ENCODE peak calls at places on chromosome 11, in five cellular contexts. D is left ventricle myocardium inferior, B is psoas muscle, X is AG04450, O is astrocyte of the spinal cord. N is an unnamed sample.

GRCh38 chr11:71120346-71120963 is 131.9 kb downstream of the SHANK2 start:
- DNase-seq in B (no peak), X (no peak), D (no peak), O (no peak), N (no peak)

GRCh38 chr11:76455931-76456330 is 11.1 kb downstream of the EMSY start:
- DNase-seq in X (no peak), O (no peak), B (no peak), D (no peak), N (no peak)

GRCh38 chr11:36309779-36310178 is 13.7 kb downstream of the PRR5L start:
- DNase-seq in D (no peak), O (no peak), B (no peak), X (no peak), N (no peak)

GRCh38 chr11:93905384-93905783 is 55.0 kb upstream of the VSTM5 start:
- DNase-seq in B (no peak), X (peak), O (peak), D (no peak), N (peak)

GRCh38 chr11:126104420-126104819 is 41.8 kb upstream of the CDON start:
- DNase-seq in D (no peak), B (no peak), O (no peak), X (no peak), N (no peak)

GRCh38 chr11:117498791-117499190 is 171.1 kb downstream of the CEP164 start:
- DNase-seq in X (no peak), D (no peak), B (no peak), O (no peak), N (no peak)

GRCh38 chr11:128424271-128424709 is 163.1 kb downstream of the ETS1 start:
- DNase-seq in D (peak), O (peak), X (no peak), B (peak), N (peak)

GRCh38 chr11:91174734-91175133 is 951.9 kb upstream of the CHORDC1 start:
- DNase-seq in D (no peak), B (no peak), O (no peak), X (no peak), N (no peak)

GRCh38 chr11:19666951-19667350 is 45.7 kb upstream of the NAV2 start:
- DNase-seq in X (no peak), O (no peak), D (no peak), B (no peak), N (no peak)

GRCh38 chr11:120666121-120666639 is 154.6 kb downstream of the GRIK4 start:
- DNase-seq in X (no peak), D (no peak), O (no peak), B (no peak), N (no peak)

GRCh38 chr11:17512101-17512500 is 32.1 kb downstream of the USH1C start:
- DNase-seq in X (no peak), D (no peak), O (no peak), B (no peak), N (no peak)

GRCh38 chr11:105861225-105861624 is 160.8 kb downstream of the MSANTD4 start:
- DNase-seq in X (no peak), B (no peak), O (no peak), D (no peak), N (peak)

GRCh38 chr11:117214404-117215110 is 15.4 kb downstream of the TAGLN start:
- DNase-seq in X (no peak), B (no peak), O (no peak), D (no peak), N (no peak)

GRCh38 chr11:99682646-99683045 is 661.9 kb downstream of the CNTN5 start:
- DNase-seq in B (no peak), D (no peak), X (no peak), O (no peak), N (no peak)

GRCh38 chr11:99687320-99687719 is 666.6 kb downstream of the CNTN5 start:
- DNase-seq in O (no peak), D (no peak), B (no peak), X (no peak), N (peak)

GRCh38 chr11:99682171-99682570 is 661.4 kb downstream of the CNTN5 start:
- DNase-seq in X (no peak), O (no peak), D (no peak), B (no peak), N (no peak)

GRCh38 chr11:99686838-99687237 is 666.1 kb downstream of the CNTN5 start:
- DNase-seq in O (no peak), X (no peak), B (no peak), D (no peak), N (no peak)

DNA sequence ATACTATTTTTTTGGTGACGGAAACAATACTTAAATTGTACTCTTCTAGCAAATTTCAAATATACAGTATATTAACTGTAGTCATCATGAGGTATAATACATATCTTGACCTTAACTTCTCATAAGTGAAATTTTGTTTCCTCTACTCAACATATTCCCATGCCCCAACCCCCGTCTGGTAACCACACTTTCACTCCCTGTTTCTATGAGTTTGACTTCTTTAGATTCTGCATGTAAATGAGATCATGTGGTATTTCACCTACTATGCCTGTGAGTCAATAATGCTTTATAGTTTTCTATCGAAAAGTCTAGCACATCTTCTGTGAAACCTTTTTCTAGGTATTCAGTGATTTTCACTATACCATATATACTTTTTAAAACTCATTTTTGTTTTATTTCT is 663.2 kb downstream of the CNTN5 start:
- DNase-seq in O (no peak), B (no peak), D (no peak), X (no peak), N (no peak)
- H3K4me3 ChIP-seq in O (no peak), B (no peak), D (no peak), X (no peak), N (no peak)

GRCh38 chr11:64040684-64041267 is 5.0 kb downstream of the FLRT1 start:
- DNase-seq in D (no peak), O (no peak), X (no peak), B (no peak), N (no peak)
- TF ChIP-seq CTCF in D (peak), O (peak), X (peak), B (peak), N (peak)

GRCh38 chr11:12829536-12830314 is 155.5 kb downstream of the TEAD1 start:
- DNase-seq in B (no peak), X (no peak), O (no peak), D (no peak), N (no peak)

GRCh38 chr11:12827369-12827768 is 153.1 kb downstream of the TEAD1 start:
- DNase-seq in B (no peak), D (no peak), O (no peak), X (no peak), N (no peak)

GRCh38 chr11:12829131-12829530 is 154.9 kb downstream of the TEAD1 start:
- DNase-seq in B (no peak), D (no peak), O (no peak), X (no peak), N (no peak)

GRCh38 chr11:12826441-12826840 is 152.2 kb downstream of the TEAD1 start:
- DNase-seq in B (no peak), X (no peak), O (no peak), D (no peak), N (no peak)

GRCh38 chr11:12827929-12828812 is 153.9 kb downstream of the TEAD1 start:
- DNase-seq in O (peak), B (no peak), D (no peak), X (no peak), N (peak)
- H3K4me3 ChIP-seq in O (peak), B (peak), D (peak), X (peak), N (peak)

DNA sequence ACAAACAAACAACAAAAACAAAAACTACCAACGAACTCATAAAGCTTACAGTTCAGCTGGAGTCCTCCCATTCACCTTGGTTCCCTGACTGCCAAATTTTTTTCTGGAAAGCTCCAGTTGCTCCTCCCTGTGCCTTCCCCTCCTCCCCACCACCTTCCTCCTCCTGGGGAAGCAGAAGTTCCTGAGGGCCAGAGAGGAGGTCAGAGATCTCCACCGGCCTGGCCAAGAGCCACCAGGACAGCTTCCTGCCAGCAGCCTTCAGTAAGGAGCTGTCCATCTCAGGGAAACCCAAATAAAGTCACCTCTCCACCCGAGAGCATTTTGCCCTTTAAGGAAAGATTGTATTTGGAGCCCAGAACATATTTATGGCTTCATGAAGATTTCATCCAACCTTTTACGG is 20.0 kb downstream of the APLNR start:
- DNase-seq in O (no peak), D (peak), X (no peak), B (no peak), N (no peak)
- TF ChIP-seq CTCF in O (no peak), D (no peak), X (no peak), B (no peak), N (no peak)

GRCh38 chr11:70077411-70078094 is 564 bp upstream of the ANO1 start:
- DNase-seq in B (no peak), D (no peak), X (no peak), O (no peak), N (no peak)
- H3K4me3 ChIP-seq in B (peak), D (peak), X (peak), O (no peak), N (no peak)

DNA sequence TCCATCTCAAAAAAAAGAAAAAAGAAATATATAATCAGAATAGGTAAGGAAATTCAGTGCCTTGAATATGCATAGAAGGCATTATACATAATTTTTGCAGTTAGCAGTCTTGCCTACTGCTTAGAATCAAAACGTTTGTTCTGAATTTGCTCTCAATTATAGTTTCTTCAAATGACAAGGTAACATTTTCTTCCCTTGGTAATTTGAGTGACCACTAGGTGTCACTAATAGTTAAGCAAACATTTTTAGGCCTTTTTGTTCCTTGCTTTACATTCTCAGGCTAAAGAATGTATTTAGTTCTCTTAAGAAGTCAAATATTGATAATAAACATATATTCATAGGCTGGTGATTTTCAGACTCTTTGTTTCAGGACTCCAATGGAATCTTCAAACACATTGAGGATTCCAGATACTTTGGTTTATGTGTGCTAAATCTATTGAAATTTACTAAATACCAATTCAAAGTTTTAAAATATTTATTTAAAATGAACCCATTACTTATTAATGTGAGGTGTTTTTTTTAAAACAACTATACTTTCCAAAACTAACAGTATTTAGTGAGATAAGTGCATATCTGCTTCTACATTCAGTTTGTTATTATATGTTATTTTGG is 55.0 kb upstream of the DEPDC7 start:
- DNase-seq in B (no peak), X (peak), O (peak), D (no peak), N (peak)
- TF ChIP-seq CTCF in B (peak), X (peak), O (peak), D (peak), N (peak)

DNA sequence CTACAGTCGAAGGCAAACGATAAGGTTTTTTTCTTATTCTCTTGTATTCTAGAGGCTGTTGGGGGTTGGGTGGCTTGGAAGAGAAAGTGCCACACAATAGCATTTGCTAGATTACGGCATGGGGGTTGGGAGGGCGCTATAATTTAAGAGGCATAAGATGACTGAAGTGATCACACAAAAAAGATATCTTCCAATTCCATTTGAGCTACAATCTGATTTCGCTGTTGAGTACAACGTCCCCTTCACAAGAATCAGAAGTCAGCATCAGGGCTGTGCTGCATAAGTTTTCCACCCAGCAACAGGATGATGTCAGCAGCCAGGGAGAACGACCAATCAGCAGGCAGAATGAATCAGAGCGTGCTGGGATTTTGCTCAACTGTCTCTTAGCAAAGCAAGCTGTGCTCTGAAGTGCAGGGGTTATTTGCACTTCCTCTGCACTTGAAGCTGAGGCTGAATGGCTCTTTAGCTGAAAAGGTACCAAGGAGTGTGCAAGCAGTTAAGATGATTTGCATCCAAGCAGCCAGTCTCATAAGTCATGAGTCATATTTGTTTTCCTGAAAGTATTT is 23.2 kb upstream of the SESN3 start:
- DNase-seq in O (peak), B (peak), X (peak), D (peak), N (peak)
- H3K4me3 ChIP-seq in O (peak), B (peak), X (peak), D (peak), N (peak)

GRCh38 chr11:26254378-26254777 is 77.6 kb upstream of the ANO3 start:
- DNase-seq in D (no peak), B (no peak), O (no peak), X (no peak), N (no peak)
- TF ChIP-seq CTCF in D (no peak), B (no peak), O (no peak), X (no peak), N (no peak)